ENCODE peak calls at places on chromosomes 1 and 21, in nine cellular contexts. T, B, R, D, I, K, J, S and U are unnamed samples.

GRCh38 chr1:61992257-61992656 is 202.4 kb upstream of the L1TD1 start:
- DNase-seq in B (no peak), R (no peak), S (no peak), D (no peak), I (no peak), K (no peak), T (no peak), J (no peak), U (no peak)

GRCh38 chr1:229058111-229058551 is 212.8 kb upstream of the RAB4A start:
- DNase-seq in R (no peak), B (no peak), J (no peak), T (peak), K (no peak), S (no peak), D (no peak), I (no peak), U (peak)

GRCh38 chr1:172746091-172746949 is 87.4 kb downstream of the FASLG start:
- DNase-seq in S (no peak), D (peak), T (peak), R (peak), B (no peak), K (peak), J (peak), I (no peak), U (peak)

GRCh38 chr21:43938751-43939442 is 73.2 kb upstream of the TRAPPC10 start:
- DNase-seq in T (peak), K (peak), D (peak), B (peak), J (peak), I (peak), S (peak), R (peak), U (peak)

GRCh38 chr1:33560680-33561079 is 88.2 kb downstream of the ZSCAN20 start:
- DNase-seq in T (no peak), I (no peak), D (peak), R (no peak), J (no peak), S (no peak), K (no peak), B (no peak), U (no peak)

GRCh38 chr1:206908038-206908437 is 10.8 kb downstream of the IL24 start:
- DNase-seq in B (no peak), K (no peak), T (no peak), R (no peak), D (no peak), S (no peak), I (no peak), J (no peak), U (no peak)

GRCh38 chr1:180927348-180927747 is 14.7 kb downstream of the KIAA1614 start:
- DNase-seq in K (no peak), T (no peak), B (no peak), D (no peak), R (no peak), I (no peak), S (peak), J (no peak), U (no peak)

GRCh38 chr1:95249929-95250328 is 15.9 kb downstream of the RWDD3 start:
- DNase-seq in T (no peak), B (no peak), J (no peak), I (no peak), K (no peak), S (no peak), R (no peak), D (no peak), U (no peak)

GRCh38 chr1:41918450-41919043 is at the start of gene HIVEP3:
- DNase-seq in T (no peak), K (no peak), R (no peak), D (no peak), J (no peak), I (no peak), S (no peak), B (no peak), U (no peak)

GRCh38 chr1:29953938-29954337 is 717.6 kb downstream of the PTPRU start:
- DNase-seq in R (no peak), D (no peak), I (no peak), J (no peak), B (no peak), S (no peak), T (no peak), K (no peak), U (no peak)

GRCh38 chr1:200483491-200484143 is 73.8 kb upstream of the ZNF281 start:
- DNase-seq in S (no peak), R (peak), J (peak), B (no peak), I (no peak), D (peak), K (peak), T (peak), U (no peak)

GRCh38 chr1:88079036-88079435 is 605.0 kb upstream of the PKN2 start:
- DNase-seq in I (no peak), R (no peak), S (no peak), T (no peak), B (no peak), K (peak), D (peak), J (no peak), U (no peak)

GRCh38 chr1:211358685-211359084 is 32.1 kb downstream of the TRAF5 start:
- DNase-seq in R (no peak), B (no peak), S (no peak), J (no peak), I (no peak), K (no peak), T (no peak), D (no peak), U (no peak)

GRCh38 chr1:36989260-36989659 is 45.1 kb downstream of the GRIK3 start:
- DNase-seq in R (no peak), D (no peak), S (no peak), K (no peak), B (no peak), I (peak), J (peak), T (peak), U (no peak)

GRCh38 chr1:27526569-27527222 is 36.7 kb upstream of the WASF2 start:
- DNase-seq in I (no peak), S (no peak), R (no peak), T (no peak), B (no peak), J (no peak), D (peak), K (no peak), U (no peak)

GRCh38 chr1:209432443-209432825 is 151.1 kb upstream of the CAMK1G start:
- DNase-seq in D (no peak), I (no peak), S (no peak), R (no peak), T (no peak), B (no peak), K (no peak), J (no peak), U (no peak)

GRCh38 chr1:12661606-12662219 is 17.8 kb downstream of the AADACL4 start:
- DNase-seq in T (no peak), J (no peak), R (no peak), B (no peak), D (no peak), S (no peak), I (no peak), K (no peak), U (no peak)

GRCh38 chr1:229342902-229343587 is at the start of gene CCSAP:
- DNase-seq in R (peak), J (peak), I (peak), B (no peak), S (peak), D (peak), K (no peak), T (peak), U (no peak)

GRCh38 chr1:18539171-18539570 is 58.4 kb downstream of the KLHDC7A start:
- DNase-seq in B (no peak), S (no peak), R (no peak), D (no peak), I (no peak), K (no peak), J (peak), T (peak), U (no peak)

GRCh38 chr1:222161676-222162075 is 386.2 kb downstream of the HHIPL2 start:
- DNase-seq in I (no peak), K (no peak), S (no peak), B (no peak), J (no peak), D (peak), T (no peak), R (no peak), U (no peak)

GRCh38 chr1:119008483-119009299 is 20.5 kb upstream of the TBX15 start:
- DNase-seq in R (peak), S (no peak), K (peak), D (peak), B (no peak), I (no peak), J (peak), T (no peak), U (no peak)

GRCh38 chr1:182269097-182269496 is 122.5 kb downstream of the GLUL start:
- DNase-seq in B (no peak), R (no peak), D (no peak), T (no peak), J (no peak), I (no peak), K (no peak), S (no peak), U (no peak)

GRCh38 chr1:160486453-160486852 is 36.6 kb downstream of the SLAMF6 start:
- DNase-seq in R (no peak), D (no peak), B (no peak), J (no peak), S (no peak), K (no peak), T (no peak), I (no peak), U (no peak)

GRCh38 chr1:239703067-239703466 is 316.7 kb downstream of the CHRM3 start:
- DNase-seq in R (no peak), D (no peak), J (no peak), T (no peak), I (no peak), B (no peak), S (no peak), K (no peak), U (no peak)

GRCh38 chr1:197770243-197770642 is 5.0 kb downstream of the DENND1B start:
- DNase-seq in S (no peak), I (no peak), J (no peak), D (no peak), K (no peak), R (no peak), T (no peak), B (no peak), U (no peak)

GRCh38 chr1:219155140-219155539 is 18.5 kb upstream of the LYPLAL1 start:
- DNase-seq in J (no peak), B (no peak), R (no peak), K (no peak), D (peak), T (no peak), I (no peak), S (peak), U (no peak)

GRCh38 chr1:104387716-104388508 is 638.2 kb downstream of the AMY1C start:
- DNase-seq in I (no peak), K (no peak), J (no peak), T (no peak), S (no peak), R (no peak), B (no peak), D (no peak), U (no peak)

GRCh38 chr1:12495725-12496124 is 122.3 kb downstream of the DHRS3 start:
- DNase-seq in I (no peak), S (peak), K (no peak), J (no peak), T (no peak), D (no peak), R (no peak), B (no peak), U (no peak)

GRCh38 chr1:8670371-8670818 is 147.0 kb downstream of the RERE start:
- DNase-seq in J (no peak), D (no peak), R (no peak), K (no peak), T (no peak), B (no peak), I (no peak), S (no peak), U (no peak)

GRCh38 chr1:12059722-12060464 is 3.2 kb upstream of the TNFRSF8 start:
- DNase-seq in T (no peak), J (no peak), D (no peak), R (no peak), B (no peak), K (no peak), I (no peak), S (no peak), U (no peak)

GRCh38 chr1:180169641-180170155 is 15.0 kb downstream of the QSOX1 start:
- DNase-seq in S (no peak), I (no peak), B (no peak), D (no peak), T (no peak), K (no peak), R (no peak), J (no peak), U (no peak)

GRCh38 chr1:211326528-211327340 is at the start of gene TRAF5:
- DNase-seq in T (peak), I (peak), K (no peak), R (peak), S (peak), J (peak), D (peak), B (no peak), U (no peak)

GRCh38 chr1:152539901-152540300 is 25.6 kb downstream of the CRCT1 start:
- DNase-seq in J (no peak), D (no peak), B (no peak), I (no peak), T (no peak), K (no peak), R (no peak), S (no peak), U (no peak)

GRCh38 chr1:115530407-115530806 is 111.4 kb upstream of the VANGL1 start:
- DNase-seq in I (no peak), B (no peak), J (no peak), K (no peak), R (no peak), D (peak), T (no peak), S (no peak), U (no peak)

GRCh38 chr21:39582749-39583148 is 30.0 kb upstream of the B3GALT5 start:
- DNase-seq in S (no peak), R (no peak), J (no peak), I (no peak), B (no peak), K (no peak), T (no peak), D (no peak), U (no peak)

GRCh38 chr1:109653286-109653685 is 2.6 kb upstream of the GSTM4 start:
- DNase-seq in R (no peak), B (no peak), T (no peak), K (no peak), S (no peak), J (no peak), D (no peak), I (no peak), U (no peak)

GRCh38 chr1:47333922-47334764 is 553 bp downstream of the CMPK1 start:
- DNase-seq in K (peak), T (peak), R (peak), S (peak), D (peak), J (peak), I (peak), B (peak), U (peak)
- TF ChIP-seq POLR2A in K (no peak), T (no peak), R (peak), S (peak), D (peak), J (peak), I (peak), B (no peak), U (no peak)

GRCh38 chr1:46137901-46138300 is 5.5 kb upstream of the PIK3R3 start:
- DNase-seq in S (no peak), T (no peak), D (peak), K (no peak), I (no peak), J (no peak), R (no peak), B (no peak), U (no peak)
- H3K4me3 ChIP-seq in S (no peak), T (peak), D (peak), K (no peak), I (no peak), J (no peak), R (no peak), B (no peak), U (peak)

GRCh38 chr1:204295666-204296065 is 64.1 kb downstream of the PLEKHA6 start:
- DNase-seq in K (no peak), B (no peak), T (no peak), R (no peak), I (no peak), D (no peak), J (no peak), S (no peak), U (no peak)
- H3K27ac ChIP-seq in K (no peak), B (peak), T (no peak), R (peak), I (peak), D (peak), J (peak), S (peak), U (peak)

GRCh38 chr1:23169219-23169575 is 541 bp upstream of the LUZP1 start:
- DNase-seq in I (no peak), K (no peak), B (no peak), R (no peak), D (no peak), S (no peak), T (no peak), J (no peak), U (no peak)

GRCh38 chr1:23168079-23168461 is 586 bp downstream of the LUZP1 start:
- DNase-seq in J (peak), R (no peak), T (peak), I (peak), K (no peak), S (peak), B (no peak), D (no peak), U (no peak)

GRCh38 chr1:23169727-23170335 is 1.2 kb upstream of the LUZP1 start:
- DNase-seq in B (peak), K (peak), J (peak), S (peak), D (peak), T (peak), R (peak), I (peak), U (peak)

GRCh38 chr1:23167353-23168078 is 1.1 kb downstream of the LUZP1 start:
- DNase-seq in J (peak), B (no peak), R (no peak), D (peak), I (peak), K (no peak), S (peak), T (peak), U (no peak)

GRCh38 chr1:23168462-23169218 is at the start of gene LUZP1:
- DNase-seq in I (peak), D (peak), J (peak), S (peak), K (peak), B (peak), T (peak), R (peak), U (peak)
- TF ChIP-seq POLR2A in I (peak), D (peak), J (peak), S (peak), K (peak), B (no peak), T (no peak), R (peak), U (peak)

DNA sequence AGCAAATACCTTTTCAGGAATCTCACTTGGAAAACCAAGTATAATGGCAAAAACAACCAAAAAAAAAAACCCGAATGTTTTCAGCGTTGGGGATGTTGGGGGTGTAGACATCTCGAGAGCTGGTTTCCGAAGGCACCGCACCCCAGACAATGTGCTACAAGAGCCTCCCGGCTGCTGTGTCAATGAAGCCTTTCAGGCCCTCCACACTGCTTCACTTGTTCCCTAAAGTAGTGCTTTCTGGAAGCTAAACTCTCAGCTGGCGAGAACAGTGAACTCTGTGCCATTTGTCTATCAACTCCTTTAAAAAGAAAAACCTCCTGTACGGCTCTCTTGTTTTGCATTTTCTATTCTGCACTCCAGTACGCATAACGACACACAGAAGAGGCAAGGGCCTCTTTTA is 32.5 kb downstream of the PLEKHO1 start:
- DNase-seq in D (no peak), J (no peak), B (no peak), K (no peak), R (no peak), I (no peak), T (no peak), S (no peak), U (no peak)
- H3K4me3 ChIP-seq in D (no peak), J (no peak), B (no peak), K (no peak), R (no peak), I (no peak), T (no peak), S (no peak), U (no peak)

GRCh38 chr1:56550132-56550531 is 29.2 kb downstream of the PLPP3 start:
- DNase-seq in K (no peak), J (no peak), D (no peak), S (no peak), R (no peak), B (no peak), I (no peak), T (no peak), U (no peak)

GRCh38 chr1:56548566-56548965 is 30.8 kb downstream of the PLPP3 start:
- DNase-seq in D (no peak), B (no peak), I (no peak), S (no peak), T (no peak), R (no peak), K (no peak), J (no peak), U (no peak)

GRCh38 chr1:56545711-56546110 is 33.7 kb downstream of the PLPP3 start:
- DNase-seq in J (no peak), R (no peak), K (no peak), T (no peak), D (no peak), I (no peak), B (no peak), S (peak), U (peak)

GRCh38 chr1:56547977-56548376 is 31.4 kb downstream of the PLPP3 start:
- DNase-seq in T (peak), J (no peak), I (no peak), B (no peak), K (no peak), S (peak), R (peak), D (no peak), U (peak)

GRCh38 chr1:56547473-56547872 is 31.9 kb downstream of the PLPP3 start:
- DNase-seq in K (no peak), R (no peak), J (no peak), S (no peak), I (no peak), T (no peak), D (no peak), B (no peak), U (no peak)
- H3K27ac ChIP-seq in K (no peak), R (no peak), J (no peak), S (peak), I (no peak), T (no peak), D (no peak), B (no peak), U (peak)